ENCODE peak calls at places on chromosomes 5 and 9, in five cellular contexts. One of them, this sample, is unnamed.

GRCh38 chr5:111840275-111840674 is 83.3 kb upstream of the NREP start:
- DNase-seq in H1: no peak
- DNase-seq in HepG2: no peak
- DNase-seq in NT2/D1: no peak
- DNase-seq in GM12878: no peak
- DNase-seq in this sample: no peak

GRCh38 chr5:76074487-76074886 is 8.7 kb upstream of the SV2C start:
- DNase-seq in H1: no peak
- DNase-seq in HepG2: peak
- DNase-seq in NT2/D1: no peak
- DNase-seq in GM12878: no peak
- DNase-seq in this sample: peak

GRCh38 chr5:76790632-76791290 is 28.1 kb upstream of the F2RL1 start:
- DNase-seq in H1: no peak
- DNase-seq in HepG2: peak
- DNase-seq in NT2/D1: no peak
- DNase-seq in GM12878: no peak
- DNase-seq in this sample: no peak

GRCh38 chr5:82058710-82059109 is 86.9 kb downstream of the ATG10 start:
- DNase-seq in H1: no peak
- DNase-seq in HepG2: no peak
- DNase-seq in NT2/D1: no peak
- DNase-seq in GM12878: no peak
- DNase-seq in this sample: no peak

GRCh38 chr9:131008909-131009618 is at the start of gene LAMC3:
- DNase-seq in H1: no peak
- DNase-seq in HepG2: no peak
- DNase-seq in NT2/D1: no peak
- DNase-seq in GM12878: no peak
- DNase-seq in this sample: peak

GRCh38 chr5:110073534-110073933 is 383.8 kb downstream of the MAN2A1 start:
- DNase-seq in H1: no peak
- DNase-seq in HepG2: no peak
- DNase-seq in NT2/D1: no peak
- DNase-seq in GM12878: no peak
- DNase-seq in this sample: no peak

GRCh38 chr5:113548396-113548795 is 34.9 kb downstream of the YTHDC2 start:
- DNase-seq in H1: no peak
- DNase-seq in HepG2: no peak
- DNase-seq in NT2/D1: no peak
- DNase-seq in GM12878: no peak
- DNase-seq in this sample: no peak

GRCh38 chr9:135067091-135067710 is 20.3 kb upstream of the OLFM1 start:
- DNase-seq in H1: no peak
- DNase-seq in HepG2: no peak
- DNase-seq in NT2/D1: no peak
- DNase-seq in GM12878: no peak
- DNase-seq in this sample: no peak

GRCh38 chr5:160235731-160236130 is 6.4 kb downstream of the FABP6 start:
- DNase-seq in H1: no peak
- DNase-seq in HepG2: no peak
- DNase-seq in NT2/D1: no peak
- DNase-seq in GM12878: no peak
- DNase-seq in this sample: no peak

GRCh38 chr9:17799383-17799782 is 220.5 kb downstream of the SH3GL2 start:
- DNase-seq in H1: no peak
- DNase-seq in HepG2: no peak
- DNase-seq in NT2/D1: no peak
- DNase-seq in GM12878: no peak
- DNase-seq in this sample: no peak

GRCh38 chr9:114004221-114004716 is 73.8 kb downstream of the AMBP start:
- DNase-seq in H1: no peak
- DNase-seq in HepG2: no peak
- DNase-seq in NT2/D1: no peak
- DNase-seq in GM12878: no peak
- DNase-seq in this sample: no peak

GRCh38 chr5:88613051-88613450 is 269.9 kb downstream of the MEF2C start:
- DNase-seq in H1: no peak
- DNase-seq in HepG2: no peak
- DNase-seq in NT2/D1: no peak
- DNase-seq in GM12878: no peak
- DNase-seq in this sample: no peak

GRCh38 chr5:138492552-138493045 is 27.3 kb downstream of the EGR1 start:
- DNase-seq in H1: no peak
- DNase-seq in HepG2: no peak
- DNase-seq in NT2/D1: no peak
- DNase-seq in GM12878: no peak
- DNase-seq in this sample: no peak

GRCh38 chr5:92372766-92373165 is 989.6 kb upstream of the ARRDC3 start:
- DNase-seq in H1: no peak
- DNase-seq in HepG2: no peak
- DNase-seq in NT2/D1: no peak
- DNase-seq in GM12878: no peak
- DNase-seq in this sample: no peak

GRCh38 chr5:60293518-60293917 is 400.0 kb upstream of the PDE4D start:
- DNase-seq in H1: no peak
- DNase-seq in HepG2: no peak
- DNase-seq in NT2/D1: no peak
- DNase-seq in GM12878: no peak
- DNase-seq in this sample: no peak

GRCh38 chr5:108481355-108481931 is 99.5 kb upstream of the FBXL17 start:
- DNase-seq in H1: peak
- DNase-seq in HepG2: peak
- DNase-seq in NT2/D1: peak
- DNase-seq in GM12878: peak
- DNase-seq in this sample: peak

GRCh38 chr5:3392306-3392939 is 203.2 kb upstream of the IRX1 start:
- DNase-seq in H1: no peak
- DNase-seq in HepG2: no peak
- DNase-seq in NT2/D1: no peak
- DNase-seq in GM12878: no peak
- DNase-seq in this sample: no peak

GRCh38 chr9:99831857-99832557 is 10.3 kb downstream of the NR4A3 start:
- DNase-seq in H1: no peak
- DNase-seq in HepG2: no peak
- DNase-seq in NT2/D1: no peak
- DNase-seq in GM12878: no peak
- DNase-seq in this sample: no peak

GRCh38 chr5:180640765-180641565 is 8.4 kb downstream of the FLT4 start:
- DNase-seq in H1: no peak
- DNase-seq in HepG2: no peak
- DNase-seq in NT2/D1: no peak
- DNase-seq in GM12878: no peak
- DNase-seq in this sample: no peak

DNA sequence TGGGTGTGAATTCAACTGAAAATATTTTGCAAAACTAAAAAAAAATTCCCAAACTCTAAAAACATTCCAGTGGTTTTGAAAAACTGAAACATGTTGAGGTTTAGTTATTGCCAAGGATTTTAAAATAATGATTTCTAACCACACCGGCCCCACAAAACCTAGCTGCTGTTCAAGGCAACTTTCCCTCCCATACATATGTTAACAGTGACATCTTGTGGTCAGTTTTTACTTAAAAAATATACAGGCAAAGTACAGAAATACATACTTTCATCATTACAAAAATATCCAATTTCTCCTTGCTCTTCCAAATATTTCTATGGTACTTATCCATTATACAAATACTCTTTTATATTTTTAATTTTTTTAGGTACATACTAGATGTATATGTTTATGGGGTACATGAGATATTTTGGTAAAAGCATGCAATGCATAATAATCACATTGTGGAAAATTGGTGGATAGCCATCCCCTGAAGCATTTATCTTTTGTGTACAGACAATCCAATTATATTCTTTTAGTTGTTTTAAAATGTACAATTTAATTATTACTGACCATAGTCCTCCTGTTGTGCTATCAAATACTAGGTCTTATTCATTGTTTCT is 34.4 kb upstream of the MRPS30 start:
- DNase-seq in H1: no peak
- DNase-seq in HepG2: peak
- DNase-seq in NT2/D1: no peak
- DNase-seq in GM12878: no peak
- DNase-seq in this sample: peak
- TF ChIP-seq SUZ12 in H1: no peak
- TF ChIP-seq SUZ12 in HepG2: no peak
- TF ChIP-seq SUZ12 in NT2/D1: no peak
- TF ChIP-seq SUZ12 in GM12878: no peak
- TF ChIP-seq SUZ12 in this sample: no peak

GRCh38 chr5:57539281-57539701 is 56.7 kb upstream of the ACTBL2 start:
- DNase-seq in H1: no peak
- DNase-seq in HepG2: no peak
- DNase-seq in NT2/D1: no peak
- DNase-seq in GM12878: no peak
- DNase-seq in this sample: no peak
- TF ChIP-seq SUZ12 in H1: no peak
- TF ChIP-seq SUZ12 in HepG2: no peak
- TF ChIP-seq SUZ12 in NT2/D1: no peak
- TF ChIP-seq SUZ12 in GM12878: no peak
- TF ChIP-seq SUZ12 in this sample: no peak

DNA sequence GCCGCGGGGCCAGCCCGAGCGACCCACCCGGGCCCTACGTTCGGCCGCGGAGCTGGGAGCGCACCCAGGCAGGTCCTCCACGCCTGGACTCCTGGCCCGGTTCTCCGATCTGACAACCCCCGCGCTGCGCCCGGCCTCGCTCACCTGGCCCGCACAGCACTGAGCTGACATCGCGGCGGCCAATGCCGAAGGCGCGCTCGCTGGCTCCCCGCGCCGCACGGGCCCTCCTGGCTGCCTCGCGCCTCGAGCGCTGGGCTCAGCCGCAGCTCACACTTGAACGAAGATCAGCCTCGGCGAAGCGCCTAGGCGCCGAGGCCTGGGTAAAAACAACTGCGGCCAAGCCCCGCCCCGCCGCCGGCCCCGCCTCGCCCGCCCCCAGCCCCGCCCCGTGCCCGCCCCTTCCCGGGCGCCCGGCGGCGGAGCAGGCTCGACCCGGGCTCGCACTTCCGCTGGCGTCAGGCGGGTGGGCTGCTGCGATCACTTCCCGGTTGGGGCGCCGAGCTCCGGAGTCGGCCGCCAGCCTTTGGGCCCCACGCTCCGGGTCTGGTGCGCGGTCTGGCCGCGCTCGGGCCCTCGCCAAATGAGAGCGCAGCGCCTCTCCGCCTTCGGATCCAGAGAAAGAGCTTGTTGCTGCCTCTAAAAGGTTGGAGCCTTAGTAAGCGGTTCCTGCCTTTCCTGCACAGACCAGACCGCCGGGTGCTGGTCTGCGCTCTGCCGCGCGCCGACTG is at the start of gene SERINC5:
- DNase-seq in H1: no peak
- DNase-seq in HepG2: peak
- DNase-seq in NT2/D1: peak
- DNase-seq in GM12878: no peak
- DNase-seq in this sample: peak
- TF ChIP-seq SUZ12 in H1: no peak
- TF ChIP-seq SUZ12 in HepG2: no peak
- TF ChIP-seq SUZ12 in NT2/D1: no peak
- TF ChIP-seq SUZ12 in GM12878: no peak
- TF ChIP-seq SUZ12 in this sample: no peak

GRCh38 chr5:53430618-53431252 is 49.7 kb upstream of the FST start:
- DNase-seq in H1: no peak
- DNase-seq in HepG2: peak
- DNase-seq in NT2/D1: no peak
- DNase-seq in GM12878: no peak
- DNase-seq in this sample: peak
- TF ChIP-seq SUZ12 in H1: no peak
- TF ChIP-seq SUZ12 in HepG2: no peak
- TF ChIP-seq SUZ12 in NT2/D1: no peak
- TF ChIP-seq SUZ12 in GM12878: no peak
- TF ChIP-seq SUZ12 in this sample: no peak

This sample was measured in HEK293T.